ENCODE peak calls at places on chromosomes 4 and X, in four cellular contexts. One of them, this sample, is unnamed.

GRCh38 chr4:20487852-20488251 is 212.4 kb upstream of the PACRGL start:
- DNase-seq in GM10248: no peak
- DNase-seq in neural crest cell: no peak
- DNase-seq in HFF-Myc: no peak
- DNase-seq in this sample: no peak

GRCh38 chr4:1002131-1002630 is 9.0 kb upstream of the SLC26A1 start:
- DNase-seq in neural crest cell: no peak
- DNase-seq in GM10248: no peak
- DNase-seq in HFF-Myc: no peak
- DNase-seq in this sample: peak

GRCh38 chrX:72060196-72060974 is 71.3 kb downstream of the RTL5 start:
- DNase-seq in GM10248: no peak
- DNase-seq in HFF-Myc: no peak
- DNase-seq in neural crest cell: peak
- DNase-seq in this sample: peak

GRCh38 chrX:24426921-24427746 is 38.0 kb upstream of the PDK3 start:
- DNase-seq in GM10248: no peak
- DNase-seq in neural crest cell: no peak
- DNase-seq in HFF-Myc: no peak
- DNase-seq in this sample: no peak

GRCh38 chrX:99719140-99719539 is 690.9 kb downstream of the PCDH19 start:
- DNase-seq in neural crest cell: no peak
- DNase-seq in HFF-Myc: no peak
- DNase-seq in GM10248: no peak
- DNase-seq in this sample: no peak

GRCh38 chrX:41086627-41086932 is 1.3 kb downstream of the USP9X start:
- DNase-seq in HFF-Myc: no peak
- DNase-seq in neural crest cell: no peak
- DNase-seq in GM10248: no peak
- DNase-seq in this sample: no peak

GRCh38 chr4:48331577-48332340 is 9.6 kb upstream of the SLAIN2 start:
- DNase-seq in HFF-Myc: no peak
- DNase-seq in GM10248: no peak
- DNase-seq in neural crest cell: no peak
- DNase-seq in this sample: no peak

GRCh38 chrX:28205126-28205525 is 223.9 kb upstream of the DCAF8L1 start:
- DNase-seq in HFF-Myc: no peak
- DNase-seq in GM10248: no peak
- DNase-seq in neural crest cell: no peak
- DNase-seq in this sample: no peak

GRCh38 chr4:156195914-156196313 is 242.2 kb upstream of the CTSO start:
- DNase-seq in GM10248: peak
- DNase-seq in neural crest cell: no peak
- DNase-seq in HFF-Myc: no peak
- DNase-seq in this sample: no peak

GRCh38 chrX:15343075-15343476 is 7.8 kb upstream of the PIGA start:
- DNase-seq in GM10248: no peak
- DNase-seq in HFF-Myc: no peak
- DNase-seq in neural crest cell: no peak
- DNase-seq in this sample: no peak

GRCh38 chr4:181685911-181686310 is 557.3 kb upstream of the TENM3 start:
- DNase-seq in HFF-Myc: peak
- DNase-seq in neural crest cell: no peak
- DNase-seq in GM10248: no peak
- DNase-seq in this sample: no peak

GRCh38 chr4:102625232-102625930 is 124.2 kb downstream of the NFKB1 start:
- DNase-seq in HFF-Myc: no peak
- DNase-seq in neural crest cell: no peak
- DNase-seq in GM10248: peak
- DNase-seq in this sample: no peak

GRCh38 chrX:41095174-41095573 is 9.9 kb downstream of the USP9X start:
- DNase-seq in HFF-Myc: no peak
- DNase-seq in GM10248: no peak
- DNase-seq in neural crest cell: no peak
- DNase-seq in this sample: no peak

GRCh38 chr4:26061248-26061986 is 147.4 kb downstream of the SMIM20 start:
- DNase-seq in neural crest cell: no peak
- DNase-seq in GM10248: peak
- DNase-seq in HFF-Myc: no peak
- DNase-seq in this sample: peak

GRCh38 chr4:6257243-6258025 is 12.2 kb upstream of the WFS1 start:
- DNase-seq in GM10248: no peak
- DNase-seq in HFF-Myc: no peak
- DNase-seq in neural crest cell: no peak
- DNase-seq in this sample: no peak

GRCh38 chr4:54971474-54971950 is 153.9 kb downstream of the KDR start:
- DNase-seq in GM10248: peak
- DNase-seq in neural crest cell: no peak
- DNase-seq in HFF-Myc: peak
- DNase-seq in this sample: peak

GRCh38 chr4:13599159-13599558 is 28.4 kb downstream of the BOD1L1 start:
- DNase-seq in HFF-Myc: no peak
- DNase-seq in GM10248: no peak
- DNase-seq in neural crest cell: no peak
- DNase-seq in this sample: peak

GRCh38 chr4:27305246-27305645 is 444.6 kb downstream of the STIM2 start:
- DNase-seq in GM10248: no peak
- DNase-seq in HFF-Myc: no peak
- DNase-seq in neural crest cell: no peak
- DNase-seq in this sample: no peak

GRCh38 chrX:153773218-153773611 is 7.6 kb upstream of the SRPK3 start:
- DNase-seq in neural crest cell: no peak
- DNase-seq in GM10248: no peak
- DNase-seq in HFF-Myc: no peak
- DNase-seq in this sample: no peak

GRCh38 chr4:84498203-84499026 is 677 bp downstream of the NKX6-1 start:
- DNase-seq in HFF-Myc: no peak
- DNase-seq in GM10248: no peak
- DNase-seq in neural crest cell: no peak
- DNase-seq in this sample: peak

GRCh38 chrX:17242470-17242869 is 132.5 kb upstream of the NHS start:
- DNase-seq in neural crest cell: peak
- DNase-seq in GM10248: peak
- DNase-seq in HFF-Myc: peak
- DNase-seq in this sample: peak

GRCh38 chrX:40938418-40938817 is 146.8 kb upstream of the USP9X start:
- DNase-seq in GM10248: no peak
- DNase-seq in HFF-Myc: no peak
- DNase-seq in neural crest cell: no peak
- DNase-seq in this sample: no peak

DNA sequence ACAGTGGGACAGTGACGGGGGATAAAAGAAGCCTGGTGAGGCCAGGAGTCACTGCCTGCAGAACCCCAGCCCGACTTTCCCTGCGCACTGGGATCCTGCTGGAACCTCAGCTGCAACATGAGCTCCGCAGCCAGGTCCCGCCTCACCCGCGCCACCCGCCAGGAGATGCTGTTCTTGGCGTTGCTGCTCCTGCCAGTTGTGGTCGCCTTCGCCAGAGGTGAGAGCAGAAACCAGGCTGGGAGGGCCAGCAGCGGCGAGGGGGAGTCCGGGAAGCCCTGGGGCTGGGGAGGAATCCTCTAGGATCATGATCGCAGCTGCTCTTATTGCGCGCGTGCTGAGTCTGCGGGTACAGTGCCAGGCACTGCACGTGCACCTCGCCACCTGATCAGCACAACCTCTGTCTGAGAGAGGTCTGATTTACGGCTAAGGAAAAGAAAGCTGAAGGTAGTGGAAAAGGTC is at the start of gene PF4V1:
- DNase-seq in neural crest cell: no peak
- DNase-seq in HFF-Myc: no peak
- DNase-seq in GM10248: no peak
- DNase-seq in this sample: peak
- TF ChIP-seq CTCF in neural crest cell: no peak
- TF ChIP-seq CTCF in HFF-Myc: peak
- TF ChIP-seq CTCF in GM10248: no peak
- TF ChIP-seq CTCF in this sample: no peak

GRCh38 chrX:79588233-79588632 is 221.1 kb upstream of the ITM2A start:
- DNase-seq in HFF-Myc: no peak
- DNase-seq in GM10248: no peak
- DNase-seq in neural crest cell: no peak
- DNase-seq in this sample: no peak

DNA sequence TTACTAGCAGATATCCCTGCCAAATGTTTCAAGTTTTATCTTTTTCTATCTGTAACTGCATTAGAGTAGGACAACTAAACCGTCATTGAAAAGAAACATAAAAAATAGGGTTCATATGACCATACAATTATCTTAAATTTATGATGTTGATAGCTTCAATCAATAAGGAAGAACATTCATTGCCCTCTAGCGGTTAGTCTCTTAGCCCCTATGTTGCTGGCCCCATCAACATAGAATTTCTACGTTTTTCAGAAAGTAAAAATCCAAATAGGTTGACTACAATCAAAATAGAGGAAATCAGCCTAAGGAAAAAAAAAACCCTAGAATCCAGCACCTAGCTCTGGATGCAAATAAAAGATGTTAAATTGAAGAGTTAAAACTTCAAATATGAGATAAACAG is 225.1 kb upstream of the ITM2A start:
- DNase-seq in HFF-Myc: no peak
- DNase-seq in neural crest cell: no peak
- DNase-seq in GM10248: no peak
- DNase-seq in this sample: no peak
- TF ChIP-seq CTCF in HFF-Myc: no peak
- TF ChIP-seq CTCF in neural crest cell: peak
- TF ChIP-seq CTCF in GM10248: no peak
- TF ChIP-seq CTCF in this sample: no peak

GRCh38 chrX:85109235-85109634 is 105.6 kb downstream of the APOOL start:
- DNase-seq in neural crest cell: no peak
- DNase-seq in HFF-Myc: no peak
- DNase-seq in GM10248: peak
- DNase-seq in this sample: peak
- TF ChIP-seq CTCF in neural crest cell: peak
- TF ChIP-seq CTCF in HFF-Myc: peak
- TF ChIP-seq CTCF in GM10248: no peak
- TF ChIP-seq CTCF in this sample: peak

GRCh38 chr4:111778543-111778942 is 366.7 kb upstream of the FAM241A start:
- DNase-seq in HFF-Myc: no peak
- DNase-seq in GM10248: no peak
- DNase-seq in neural crest cell: no peak
- DNase-seq in this sample: no peak
- TF ChIP-seq CTCF in HFF-Myc: peak
- TF ChIP-seq CTCF in GM10248: no peak
- TF ChIP-seq CTCF in neural crest cell: peak
- TF ChIP-seq CTCF in this sample: no peak

GRCh38 chrX:112053169-112053568 is 29.4 kb downstream of the TRPC5 start:
- DNase-seq in HFF-Myc: no peak
- DNase-seq in neural crest cell: no peak
- DNase-seq in GM10248: no peak
- DNase-seq in this sample: no peak

GRCh38 chrX:112043997-112044396 is 38.6 kb downstream of the TRPC5 start:
- DNase-seq in GM10248: no peak
- DNase-seq in neural crest cell: no peak
- DNase-seq in HFF-Myc: no peak
- DNase-seq in this sample: peak

GRCh38 chrX:112051546-112051945 is 31.0 kb downstream of the TRPC5 start:
- DNase-seq in HFF-Myc: no peak
- DNase-seq in GM10248: no peak
- DNase-seq in neural crest cell: no peak
- DNase-seq in this sample: no peak

GRCh38 chrX:112048707-112049106 is 33.9 kb downstream of the TRPC5 start:
- DNase-seq in HFF-Myc: no peak
- DNase-seq in neural crest cell: no peak
- DNase-seq in GM10248: no peak
- DNase-seq in this sample: no peak
- TF ChIP-seq CTCF in HFF-Myc: no peak
- TF ChIP-seq CTCF in neural crest cell: no peak
- TF ChIP-seq CTCF in GM10248: no peak
- TF ChIP-seq CTCF in this sample: no peak

GRCh38 chrX:131405497-131405896 is 116.4 kb upstream of the IGSF1 start:
- DNase-seq in neural crest cell: no peak
- DNase-seq in HFF-Myc: no peak
- DNase-seq in GM10248: no peak
- DNase-seq in this sample: no peak
- TF ChIP-seq CTCF in neural crest cell: peak
- TF ChIP-seq CTCF in HFF-Myc: no peak
- TF ChIP-seq CTCF in GM10248: no peak
- TF ChIP-seq CTCF in this sample: peak